ENCODE peak calls at places on chromosome 1, in eight cellular contexts. One of them, this sample, is unnamed.

GRCh38 chr1:192631749-192632148 is 4.2 kb upstream of the RGS13 start:
- DNase-seq in activated T-cell treated with anti-CD3 and anti-CD28 coated beads for 24 hours: no peak
- DNase-seq in PC-3: peak
- DNase-seq in chondrocyte: no peak
- DNase-seq in cardiac muscle cell: no peak
- DNase-seq in left colon: no peak
- DNase-seq in epithelial cell of esophagus: no peak
- DNase-seq in uterus: no peak
- DNase-seq in this sample: no peak

GRCh38 chr1:101587749-101588148 is 350.9 kb downstream of the S1PR1 start:
- DNase-seq in activated T-cell treated with anti-CD3 and anti-CD28 coated beads for 24 hours: no peak
- DNase-seq in PC-3: no peak
- DNase-seq in chondrocyte: no peak
- DNase-seq in cardiac muscle cell: no peak
- DNase-seq in left colon: peak
- DNase-seq in epithelial cell of esophagus: no peak
- DNase-seq in uterus: peak
- DNase-seq in this sample: no peak

GRCh38 chr1:14597343-14598006 is 1.0 kb upstream of the KAZN start:
- DNase-seq in activated T-cell treated with anti-CD3 and anti-CD28 coated beads for 24 hours: no peak
- DNase-seq in PC-3: no peak
- DNase-seq in chondrocyte: no peak
- DNase-seq in cardiac muscle cell: peak
- DNase-seq in left colon: no peak
- DNase-seq in epithelial cell of esophagus: no peak
- DNase-seq in uterus: no peak
- DNase-seq in this sample: no peak

GRCh38 chr1:53542551-53542950 is 83.4 kb downstream of the DMRTB1 start:
- DNase-seq in activated T-cell treated with anti-CD3 and anti-CD28 coated beads for 24 hours: no peak
- DNase-seq in PC-3: no peak
- DNase-seq in chondrocyte: peak
- DNase-seq in cardiac muscle cell: no peak
- DNase-seq in left colon: no peak
- DNase-seq in epithelial cell of esophagus: no peak
- DNase-seq in uterus: no peak
- DNase-seq in this sample: no peak

GRCh38 chr1:65469889-65470340 is 49.4 kb downstream of the LEPR start:
- DNase-seq in activated T-cell treated with anti-CD3 and anti-CD28 coated beads for 24 hours: no peak
- DNase-seq in PC-3: no peak
- DNase-seq in chondrocyte: no peak
- DNase-seq in cardiac muscle cell: peak
- DNase-seq in left colon: no peak
- DNase-seq in epithelial cell of esophagus: no peak
- DNase-seq in uterus: no peak
- DNase-seq in this sample: no peak

GRCh38 chr1:87394462-87394861 is 65.8 kb downstream of the LMO4 start:
- DNase-seq in activated T-cell treated with anti-CD3 and anti-CD28 coated beads for 24 hours: no peak
- DNase-seq in PC-3: no peak
- DNase-seq in chondrocyte: no peak
- DNase-seq in cardiac muscle cell: peak
- DNase-seq in left colon: no peak
- DNase-seq in epithelial cell of esophagus: no peak
- DNase-seq in uterus: no peak
- DNase-seq in this sample: no peak

GRCh38 chr1:18962121-18962721 is 5.7 kb upstream of the IFFO2 start:
- DNase-seq in activated T-cell treated with anti-CD3 and anti-CD28 coated beads for 24 hours: no peak
- DNase-seq in PC-3: no peak
- DNase-seq in chondrocyte: no peak
- DNase-seq in cardiac muscle cell: no peak
- DNase-seq in left colon: peak
- DNase-seq in epithelial cell of esophagus: peak
- DNase-seq in uterus: peak
- DNase-seq in this sample: no peak

GRCh38 chr1:6614019-6614952 is 755 bp downstream of the PHF13 start:
- DNase-seq in activated T-cell treated with anti-CD3 and anti-CD28 coated beads for 24 hours: peak
- DNase-seq in PC-3: peak
- DNase-seq in chondrocyte: no peak
- DNase-seq in cardiac muscle cell: peak
- DNase-seq in left colon: peak
- DNase-seq in epithelial cell of esophagus: no peak
- DNase-seq in uterus: peak
- DNase-seq in this sample: no peak

GRCh38 chr1:214833357-214833756 is 230.4 kb downstream of the CENPF start:
- DNase-seq in activated T-cell treated with anti-CD3 and anti-CD28 coated beads for 24 hours: no peak
- DNase-seq in PC-3: peak
- DNase-seq in chondrocyte: no peak
- DNase-seq in cardiac muscle cell: no peak
- DNase-seq in left colon: no peak
- DNase-seq in epithelial cell of esophagus: no peak
- DNase-seq in uterus: no peak
- DNase-seq in this sample: no peak

GRCh38 chr1:174007846-174008245 is 14.3 kb downstream of the RC3H1 start:
- DNase-seq in activated T-cell treated with anti-CD3 and anti-CD28 coated beads for 24 hours: no peak
- DNase-seq in PC-3: peak
- DNase-seq in chondrocyte: no peak
- DNase-seq in cardiac muscle cell: no peak
- DNase-seq in left colon: no peak
- DNase-seq in epithelial cell of esophagus: peak
- DNase-seq in uterus: no peak
- DNase-seq in this sample: no peak